ENCODE peak calls at places on chromosome 5, in ten cellular contexts. U is CD4-positive, alpha-beta T cell; L is COR-L47; W is progenitor cell of endocrine pancreas; X is Calu3; M is kidney tubule cell; Y is B cell; D is LoVo; N is amygdala; F is Ammon's horn. B is an unnamed sample.
A peak's percentile ranks its signal among the peaks of the same experiment; 100 is the strongest.

GRCh38 chr5:111072949-111073682 is 1.6 kb downstream of the TSLP start:
- DNase-seq in W (peak; percentile 11), M (peak; percentile 53), D (peak; percentile 61), N (no peak), Y (peak; percentile 41), L (no peak), X (peak; percentile 35), U (peak; percentile 58), F (no peak), B (peak; percentile 20)

GRCh38 chr5:854966-855743 is 4.4 kb upstream of the ZDHHC11 start:
- DNase-seq in N (no peak), W (no peak), F (no peak), D (no peak), Y (no peak), M (no peak), X (no peak), L (no peak), U (no peak), B (no peak)

GRCh38 chr5:52922384-52922783 is 66.8 kb upstream of the ITGA2 start:
- DNase-seq in U (no peak), D (peak; percentile 77), W (no peak), X (peak; percentile 81), N (no peak), Y (no peak), F (no peak), M (peak; percentile 99), L (no peak), B (peak; percentile 57)

GRCh38 chr5:109022056-109022455 is 274.4 kb downstream of the FER start:
- DNase-seq in L (no peak), M (no peak), N (no peak), Y (no peak), W (no peak), X (no peak), D (no peak), U (no peak), F (no peak), B (no peak)

GRCh38 chr5:178421128-178421527 is 169.1 kb downstream of the COL23A1 start:
- DNase-seq in M (no peak), N (no peak), L (no peak), D (no peak), X (no peak), F (no peak), U (no peak), Y (no peak), W (no peak), B (no peak)

GRCh38 chr5:67963789-67964519 is 251.6 kb upstream of the PIK3R1 start:
- DNase-seq in X (peak; percentile 32), W (no peak), L (no peak), D (no peak), Y (no peak), U (no peak), M (no peak), N (no peak), F (no peak), B (no peak)

GRCh38 chr5:29051509-29051908 is 2013.1 kb upstream of the CDH9 start:
- DNase-seq in L (no peak), U (no peak), W (no peak), Y (no peak), F (no peak), D (no peak), M (no peak), N (no peak), X (no peak), B (no peak)

GRCh38 chr5:72572236-72572765 is 65.1 kb upstream of the ZNF366 start:
- DNase-seq in D (no peak), W (no peak), X (no peak), M (no peak), Y (no peak), F (no peak), N (no peak), L (no peak), U (no peak), B (no peak)

GRCh38 chr5:5886812-5887486 is 464.5 kb downstream of the ICE1 start:
- DNase-seq in Y (peak; percentile 73), X (peak; percentile 56), M (peak; percentile 22), F (no peak), D (no peak), U (peak; percentile 39), N (no peak), W (peak; percentile 19), L (no peak), B (peak; percentile 47)

GRCh38 chr5:72346396-72346795 is 26.2 kb downstream of the PTCD2 start:
- DNase-seq in Y (no peak), L (no peak), F (no peak), N (no peak), D (no peak), M (no peak), W (no peak), X (no peak), U (no peak), B (no peak)

GRCh38 chr5:67149933-67150523 is 46.6 kb downstream of the CD180 start:
- DNase-seq in Y (no peak), X (no peak), M (no peak), F (peak; percentile 44), N (no peak), L (peak; percentile 12), W (no peak), D (no peak), U (no peak), B (no peak)

GRCh38 chr5:39100851-39101396 is 26.7 kb upstream of the RICTOR start:
- DNase-seq in U (no peak), D (peak; percentile 26), Y (no peak), L (no peak), N (no peak), F (peak; percentile 50), W (no peak), X (peak; percentile 65), M (peak; percentile 89), B (no peak)

GRCh38 chr5:13831236-13831810 is 113.2 kb downstream of the DNAH5 start:
- DNase-seq in D (no peak), Y (no peak), W (no peak), M (peak; percentile 40), X (no peak), L (no peak), N (no peak), F (no peak), U (no peak), B (no peak)

GRCh38 chr5:159003045-159004030 is 96.4 kb downstream of the EBF1 start:
- DNase-seq in W (no peak), X (peak; percentile 47), F (no peak), L (no peak), M (no peak), U (no peak), Y (no peak), D (peak; percentile 40), N (no peak), B (peak; percentile 30)

GRCh38 chr5:6187501-6187900 is 190.8 kb downstream of the MED10 start:
- DNase-seq in W (no peak), Y (no peak), D (no peak), U (no peak), F (no peak), N (no peak), M (no peak), L (no peak), X (no peak), B (no peak)

GRCh38 chr5:83107692-83108410 is 30.5 kb downstream of the XRCC4 start:
- DNase-seq in U (no peak), Y (no peak), L (no peak), W (no peak), M (no peak), N (no peak), D (no peak), F (no peak), X (no peak), B (no peak)

GRCh38 chr5:167796636-167797035 is 494.8 kb upstream of the WWC1 start:
- DNase-seq in U (no peak), L (no peak), Y (no peak), D (no peak), F (no peak), W (no peak), X (no peak), N (no peak), M (no peak), B (no peak)

GRCh38 chr5:8184455-8185063 is 315.6 kb downstream of the MTRR start:
- DNase-seq in M (peak; percentile 42), D (peak; percentile 66), N (no peak), Y (peak; percentile 18), X (peak; percentile 49), W (peak; percentile 38), L (peak; percentile 63), F (no peak), U (no peak), B (peak; percentile 50)

GRCh38 chr5:25358919-25359318 is 714.1 kb upstream of the CDH10 start:
- DNase-seq in D (no peak), L (no peak), F (no peak), M (no peak), U (no peak), X (no peak), N (no peak), W (no peak), Y (no peak), B (no peak)

GRCh38 chr5:124677376-124677998 is 69.0 kb downstream of the ZNF608 start:
- DNase-seq in Y (no peak), N (peak; percentile 30), L (no peak), U (no peak), W (no peak), F (peak; percentile 78), D (no peak), X (no peak), M (no peak), B (no peak)

GRCh38 chr5:172010278-172010677 is 3.8 kb upstream of the FBXW11 start:
- DNase-seq in D (no peak), F (peak; percentile 41), L (no peak), U (no peak), W (no peak), X (no peak), N (no peak), Y (no peak), M (no peak), B (no peak)

GRCh38 chr5:56434986-56435385 is 201.9 kb upstream of the ANKRD55 start:
- DNase-seq in F (no peak), Y (no peak), D (no peak), X (no peak), N (no peak), W (no peak), U (no peak), M (no peak), L (no peak), B (no peak)

GRCh38 chr5:172283862-172284274 is 304 bp upstream of the UBTD2 start:
- DNase-seq in U (peak; percentile 79), N (peak; percentile 85), W (peak; percentile 85), X (peak; percentile 92), M (peak; percentile 83), D (peak; percentile 86), F (peak; percentile 90), Y (peak; percentile 98), L (peak; percentile 53), B (peak; percentile 96)

GRCh38 chr5:128380324-128380723 is 157.7 kb downstream of the FBN2 start:
- DNase-seq in X (no peak), N (no peak), Y (no peak), M (no peak), F (no peak), L (no peak), D (no peak), U (no peak), W (no peak), B (no peak)

GRCh38 chr5:112366987-112367386 is 52.1 kb downstream of the EPB41L4A start:
- DNase-seq in Y (no peak), F (no peak), W (no peak), M (peak; percentile 28), N (no peak), D (no peak), L (peak; percentile 12), U (no peak), X (peak; percentile 44), B (peak; percentile 43)

GRCh38 chr5:112420111-112420864 is 1.2 kb upstream of the EPB41L4A start:
- DNase-seq in Y (peak; percentile 70), F (peak; percentile 89), L (peak; percentile 86), X (peak; percentile 94), D (peak; percentile 85), M (peak; percentile 88), W (peak; percentile 81), U (no peak), N (peak; percentile 66), B (peak; percentile 92)

GRCh38 chr5:36667826-36668225 is 61.4 kb downstream of the SLC1A3 start:
- DNase-seq in M (no peak), U (no peak), N (no peak), D (peak; percentile 48), L (no peak), W (no peak), Y (no peak), X (no peak), F (no peak), B (no peak)

GRCh38 chr5:43281840-43282658 is 31.2 kb downstream of the HMGCS1 start:
- DNase-seq in X (no peak), Y (no peak), M (peak; percentile 47), D (no peak), L (no peak), N (no peak), F (no peak), U (no peak), W (no peak), B (no peak)